ENCODE peak calls at places on chromosomes 3 and 15, in ten cellular contexts. B is ACHN; E is A549; V is NAMALWA; W is adrenal gland; C is D341Med; U is stimulated activated naive CD8-positive, alpha-beta T cell treated with anti-CD3 and anti-CD28 coated beads, Interleukin-15, Interleukin-2, amounts not matched to agents 100 U/mL and 50 U/mL, for 24 hours; T is naive thymus-derived CD8-positive, alpha-beta T cell; A is stimulated activated CD8-positive, alpha-beta memory T cell treated with anti-CD3 and anti-CD28 coated beads, Interleukin-15, amount 100 ng/mL, for 4 hours; H is C1 segment of cervical spinal cord. N is an unnamed sample.

GRCh38 chr15:80389370-80389769 is 14.8 kb upstream of the ARNT2 start:
- DNase-seq in C (no peak), B (no peak), U (no peak), V (no peak), W (no peak), E (no peak), H (no peak), A (no peak), T (no peak), N (no peak)

GRCh38 chr3:100682056-100682853 is 27.0 kb upstream of the TFG start:
- DNase-seq in T (no peak), V (no peak), U (no peak), B (no peak), E (no peak), C (no peak), A (no peak), H (no peak), W (no peak), N (no peak)

GRCh38 chr15:75731248-75732100 is 18.8 kb upstream of the CSPG4 start:
- DNase-seq in B (no peak), W (peak), C (no peak), T (no peak), U (no peak), V (no peak), E (no peak), A (no peak), H (no peak), N (peak)

GRCh38 chr3:61820306-61820992 is 259.1 kb downstream of the PTPRG start:
- DNase-seq in E (no peak), V (no peak), C (no peak), A (no peak), H (no peak), W (no peak), T (no peak), U (no peak), B (no peak), N (no peak)

GRCh38 chr3:189584609-189585008 is 46.6 kb upstream of the TP63 start:
- DNase-seq in C (no peak), T (no peak), B (no peak), E (no peak), W (no peak), V (no peak), A (no peak), H (no peak), U (no peak), N (no peak)

GRCh38 chr3:30638685-30639412 is 32.4 kb downstream of the TGFBR2 start:
- DNase-seq in E (no peak), A (no peak), V (no peak), H (no peak), T (no peak), U (no peak), C (no peak), B (no peak), W (no peak), N (no peak)

GRCh38 chr3:194732617-194733016 is 46.9 kb downstream of the FAM43A start:
- DNase-seq in B (no peak), H (no peak), A (no peak), W (no peak), U (no peak), E (no peak), T (no peak), C (no peak), V (no peak), N (peak)

GRCh38 chr3:127209155-127209839 is 16.4 kb downstream of the PRR23E start:
- DNase-seq in A (no peak), U (no peak), B (no peak), W (no peak), V (no peak), C (no peak), H (no peak), E (no peak), T (no peak), N (no peak)

GRCh38 chr3:21962456-21962855 is 211.4 kb upstream of the ZNF385D start:
- DNase-seq in H (no peak), T (no peak), C (no peak), B (no peak), A (no peak), W (no peak), U (no peak), V (no peak), E (no peak), N (no peak)

GRCh38 chr3:188544012-188544411 is 390.1 kb downstream of the LPP start:
- DNase-seq in V (no peak), W (no peak), T (no peak), C (no peak), U (no peak), A (no peak), E (no peak), H (no peak), B (no peak), N (no peak)

GRCh38 chr3:197460002-197460401 is 95.8 kb downstream of the BDH1 start:
- DNase-seq in A (no peak), H (no peak), T (no peak), C (no peak), E (no peak), V (no peak), B (no peak), W (no peak), U (no peak), N (no peak)

GRCh38 chr3:151015762-151016161 is 43.2 kb upstream of the CLRN1 start:
- DNase-seq in B (no peak), W (no peak), A (no peak), C (no peak), H (no peak), T (no peak), U (no peak), V (no peak), E (no peak), N (no peak)

GRCh38 chr3:29695201-29695904 is 414.5 kb downstream of the RBMS3 start:
- DNase-seq in E (no peak), A (no peak), W (no peak), T (no peak), V (no peak), C (no peak), H (no peak), U (no peak), B (peak), N (no peak)

GRCh38 chr3:154967090-154967489 is 113.0 kb upstream of the MME start:
- DNase-seq in C (no peak), W (no peak), H (no peak), A (no peak), U (no peak), T (no peak), E (no peak), B (no peak), V (no peak), N (no peak)

GRCh38 chr3:143627336-143627735 is 220.9 kb downstream of the SLC9A9 start:
- DNase-seq in V (no peak), U (peak), W (no peak), B (no peak), A (no peak), E (no peak), C (no peak), H (no peak), T (no peak), N (no peak)

GRCh38 chr15:66740802-66741201 is 38.8 kb downstream of the SMAD6 start:
- DNase-seq in C (no peak), W (no peak), E (no peak), V (no peak), H (no peak), B (no peak), A (no peak), U (no peak), T (no peak), N (no peak)

GRCh38 chr3:28677581-28677980 is 329.0 kb upstream of the AZI2 start:
- DNase-seq in H (no peak), C (no peak), B (no peak), T (no peak), U (no peak), A (no peak), E (no peak), V (no peak), W (no peak), N (no peak)

N was measured in Karpas-422.